ENCODE peak calls at places on chromosomes 7 and 10, in five cellular contexts. G is naive thymus-derived CD4-positive, alpha-beta T cell; W is stimulated activated CD4-positive, alpha-beta T cell treated with anti-CD3 and anti-CD28 coated beads, Interleukin-2, amount 100 ng/mL, for 48 hours; J is activated T-cell treated with anti-CD3 and anti-CD28 coated beads for 4 hours; S is RWPE1. I is an unnamed sample.

GRCh38 chr7:74412603-74413002 is 41.1 kb upstream of the GTF2IRD1 start:
- DNase-seq in G (no peak), W (no peak), J (no peak), S (no peak), I (no peak)

GRCh38 chr7:35736725-35737124 is 41.8 kb upstream of the HERPUD2 start:
- DNase-seq in G (no peak), W (no peak), J (no peak), S (peak; percentile 62), I (no peak)

GRCh38 chr10:61786728-61787127 is 114.8 kb upstream of the ARID5B start:
- DNase-seq in G (no peak), W (no peak), J (no peak), S (peak; percentile 68), I (no peak)

GRCh38 chr7:66847879-66848810 is 72.9 kb upstream of the TMEM248 start:
- DNase-seq in G (no peak), W (no peak), J (no peak), S (peak; percentile 41), I (no peak)

GRCh38 chr10:130862122-130862521 is 449.4 kb downstream of the TCERG1L start:
- DNase-seq in G (no peak), W (no peak), J (no peak), S (no peak), I (no peak)

GRCh38 chr7:31767686-31768358 is 80.8 kb downstream of the PPP1R17 start:
- DNase-seq in G (no peak), W (no peak), J (no peak), S (no peak), I (no peak)

GRCh38 chr7:100852048-100852872 is at the start of gene SLC12A9:
- DNase-seq in G (peak; percentile 81), W (peak; percentile 83), J (peak; percentile 74), S (peak; percentile 97), I (peak; percentile 90)

GRCh38 chr10:78685466-78686163 is 383.2 kb upstream of the ZMIZ1 start:
- DNase-seq in G (no peak), W (no peak), J (no peak), S (peak; percentile 41), I (no peak)

GRCh38 chr7:133789951-133790350 is 337.2 kb upstream of the LRGUK start:
- DNase-seq in G (no peak), W (no peak), J (no peak), S (no peak), I (no peak)

GRCh38 chr7:129514683-129515082 is 12.4 kb downstream of the SMKR1 start:
- DNase-seq in G (no peak), W (no peak), J (no peak), S (no peak), I (no peak)

GRCh38 chr10:93947055-93947454 is 46.7 kb upstream of the PLCE1 start:
- DNase-seq in G (no peak), W (no peak), J (no peak), S (no peak), I (peak; percentile 51)

GRCh38 chr10:95333997-95334792 is 43.4 kb upstream of the PDLIM1 start:
- DNase-seq in G (no peak), W (no peak), J (no peak), S (peak; percentile 61), I (no peak)

GRCh38 chr7:41911792-41912191 is 208.9 kb upstream of the INHBA start:
- DNase-seq in G (no peak), W (no peak), J (no peak), S (no peak), I (no peak)

GRCh38 chr10:24435374-24435773 is 226.4 kb downstream of the KIAA1217 start:
- DNase-seq in G (no peak), W (no peak), J (no peak), S (peak; percentile 64), I (no peak)

GRCh38 chr7:106768324-106768751 is 96.7 kb upstream of the PIK3CG start:
- DNase-seq in G (no peak), W (no peak), J (no peak), S (no peak), I (no peak)

GRCh38 chr7:28407643-28408042 is 4.7 kb upstream of the CREB5 start:
- DNase-seq in G (no peak), W (no peak), J (no peak), S (peak; percentile 46), I (no peak)

GRCh38 chr7:127252736-127253288 is at the start of gene GRM8:
- DNase-seq in G (no peak), W (no peak), J (no peak), S (peak; percentile 36), I (peak; percentile 81)

GRCh38 chr7:51369746-51370145 is 53.1 kb upstream of the COBL start:
- DNase-seq in G (no peak), W (no peak), J (no peak), S (no peak), I (no peak)